ENCODE peak calls at places on chromosomes 7 and 10, in eight cellular contexts. One of them, this sample, is unnamed. For H3K36me3, the result is how much of the 10 kb centered on the place peaks cover.

GRCh38 chr10:125694874-125695273 is 11.9 kb upstream of the TEX36 start:
- DNase-seq in suprapubic skin: no peak
- DNase-seq in HCT116: no peak
- DNase-seq in MM.1S: no peak
- DNase-seq in hepatocyte: peak
- DNase-seq in HepG2: no peak
- DNase-seq in BE2C: no peak
- DNase-seq in pancreas: no peak
- DNase-seq in this sample: no peak

GRCh38 chr10:123139521-123140163 is 3.9 kb downstream of the HMX3 start:
- DNase-seq in suprapubic skin: no peak
- DNase-seq in HCT116: peak
- DNase-seq in MM.1S: no peak
- DNase-seq in hepatocyte: peak
- DNase-seq in HepG2: peak
- DNase-seq in BE2C: no peak
- DNase-seq in pancreas: peak
- DNase-seq in this sample: no peak

GRCh38 chr7:5557920-5558401 is 134.3 kb upstream of the TNRC18 start:
- DNase-seq in suprapubic skin: peak
- DNase-seq in HCT116: no peak
- DNase-seq in MM.1S: peak
- DNase-seq in hepatocyte: peak
- DNase-seq in HepG2: peak
- DNase-seq in BE2C: no peak
- DNase-seq in pancreas: no peak
- DNase-seq in this sample: no peak

GRCh38 chr10:7610651-7611389 is 55.9 kb downstream of the ITIH5 start:
- DNase-seq in suprapubic skin: peak
- DNase-seq in HCT116: peak
- DNase-seq in MM.1S: no peak
- DNase-seq in hepatocyte: peak
- DNase-seq in HepG2: no peak
- DNase-seq in BE2C: no peak
- DNase-seq in pancreas: peak
- DNase-seq in this sample: no peak

GRCh38 chr7:26399747-26400146 is 108.1 kb downstream of the SNX10 start:
- DNase-seq in suprapubic skin: no peak
- DNase-seq in HCT116: no peak
- DNase-seq in MM.1S: no peak
- DNase-seq in hepatocyte: no peak
- DNase-seq in HepG2: no peak
- DNase-seq in BE2C: no peak
- DNase-seq in pancreas: no peak
- DNase-seq in this sample: no peak

GRCh38 chr7:24971333-24972165 is 8.4 kb downstream of the OSBPL3 start:
- DNase-seq in suprapubic skin: peak
- DNase-seq in HCT116: peak
- DNase-seq in MM.1S: no peak
- DNase-seq in hepatocyte: peak
- DNase-seq in HepG2: peak
- DNase-seq in BE2C: peak
- DNase-seq in pancreas: no peak
- DNase-seq in this sample: no peak

GRCh38 chr7:2242541-2243482 is 786 bp downstream of the NUDT1 start:
- DNase-seq in suprapubic skin: no peak
- DNase-seq in HCT116: no peak
- DNase-seq in MM.1S: peak
- DNase-seq in hepatocyte: no peak
- DNase-seq in HepG2: peak
- DNase-seq in BE2C: no peak
- DNase-seq in pancreas: no peak
- DNase-seq in this sample: no peak

GRCh38 chr10:22429146-22429545 is 83.8 kb downstream of the SPAG6 start:
- DNase-seq in suprapubic skin: no peak
- DNase-seq in HCT116: no peak
- DNase-seq in MM.1S: no peak
- DNase-seq in hepatocyte: no peak
- DNase-seq in HepG2: no peak
- DNase-seq in BE2C: no peak
- DNase-seq in pancreas: no peak
- DNase-seq in this sample: no peak

GRCh38 chr7:51090411-51090810 is 226.2 kb downstream of the COBL start:
- DNase-seq in suprapubic skin: no peak
- DNase-seq in HCT116: no peak
- DNase-seq in MM.1S: no peak
- DNase-seq in hepatocyte: no peak
- DNase-seq in HepG2: no peak
- DNase-seq in BE2C: no peak
- DNase-seq in pancreas: no peak
- DNase-seq in this sample: no peak

GRCh38 chr7:22853138-22853537 is 30.5 kb upstream of the TOMM7 start:
- DNase-seq in suprapubic skin: no peak
- DNase-seq in HCT116: no peak
- DNase-seq in MM.1S: no peak
- DNase-seq in hepatocyte: no peak
- DNase-seq in HepG2: no peak
- DNase-seq in BE2C: no peak
- DNase-seq in pancreas: no peak
- DNase-seq in this sample: no peak

GRCh38 chr7:149289856-149290255 is 27.9 kb downstream of the ZNF783 start:
- DNase-seq in suprapubic skin: no peak
- DNase-seq in HCT116: no peak
- DNase-seq in MM.1S: no peak
- DNase-seq in hepatocyte: no peak
- DNase-seq in HepG2: no peak
- DNase-seq in BE2C: no peak
- DNase-seq in pancreas: no peak
- DNase-seq in this sample: no peak

GRCh38 chr7:23277359-23277989 is 21.7 kb upstream of the MALSU1 start:
- DNase-seq in suprapubic skin: no peak
- DNase-seq in HCT116: peak
- DNase-seq in MM.1S: peak
- DNase-seq in hepatocyte: peak
- DNase-seq in HepG2: peak
- DNase-seq in BE2C: peak
- DNase-seq in pancreas: peak
- DNase-seq in this sample: peak

GRCh38 chr10:77799352-77799751 is 127.2 kb downstream of the DLG5 start:
- DNase-seq in suprapubic skin: no peak
- DNase-seq in HCT116: no peak
- DNase-seq in MM.1S: no peak
- DNase-seq in hepatocyte: no peak
- DNase-seq in HepG2: no peak
- DNase-seq in BE2C: no peak
- DNase-seq in pancreas: no peak
- DNase-seq in this sample: no peak

GRCh38 chr7:76193881-76194280 is 7.8 kb upstream of the SRRM3 start:
- DNase-seq in suprapubic skin: no peak
- DNase-seq in HCT116: no peak
- DNase-seq in MM.1S: no peak
- DNase-seq in hepatocyte: no peak
- DNase-seq in HepG2: no peak
- DNase-seq in BE2C: peak
- DNase-seq in pancreas: no peak
- DNase-seq in this sample: no peak

GRCh38 chr7:35652124-35652523 is 42.8 kb downstream of the HERPUD2 start:
- DNase-seq in suprapubic skin: no peak
- DNase-seq in HCT116: no peak
- DNase-seq in MM.1S: no peak
- DNase-seq in hepatocyte: no peak
- DNase-seq in HepG2: no peak
- DNase-seq in BE2C: no peak
- DNase-seq in pancreas: no peak
- DNase-seq in this sample: no peak

GRCh38 chr10:47029181-47029971 is 118.1 kb downstream of the PTPN20 start:
- DNase-seq in suprapubic skin: peak
- DNase-seq in HCT116: no peak
- DNase-seq in MM.1S: no peak
- DNase-seq in hepatocyte: no peak
- DNase-seq in HepG2: no peak
- DNase-seq in BE2C: peak
- DNase-seq in pancreas: no peak
- DNase-seq in this sample: no peak

GRCh38 chr10:79336739-79337138 is 10.5 kb upstream of the PPIF start:
- DNase-seq in suprapubic skin: no peak
- DNase-seq in HCT116: no peak
- DNase-seq in MM.1S: no peak
- DNase-seq in hepatocyte: no peak
- DNase-seq in HepG2: no peak
- DNase-seq in BE2C: no peak
- DNase-seq in pancreas: no peak
- DNase-seq in this sample: no peak

GRCh38 chr7:86956567-86956966 is 102.9 kb downstream of the ELAPOR2 start:
- DNase-seq in suprapubic skin: no peak
- DNase-seq in HCT116: no peak
- DNase-seq in MM.1S: no peak
- DNase-seq in hepatocyte: no peak
- DNase-seq in HepG2: no peak
- DNase-seq in BE2C: no peak
- DNase-seq in pancreas: no peak
- DNase-seq in this sample: no peak
- TF ChIP-seq CTCF in suprapubic skin: no peak
- TF ChIP-seq CTCF in HCT116: no peak
- TF ChIP-seq CTCF in MM.1S: no peak
- TF ChIP-seq CTCF in hepatocyte: no peak
- TF ChIP-seq CTCF in HepG2: no peak
- TF ChIP-seq CTCF in BE2C: no peak
- TF ChIP-seq CTCF in pancreas: no peak
- TF ChIP-seq CTCF in this sample: no peak

GRCh38 chr10:14535497-14536199 is 204.9 kb upstream of the FRMD4A start:
- DNase-seq in suprapubic skin: no peak
- DNase-seq in HCT116: no peak
- DNase-seq in MM.1S: no peak
- DNase-seq in hepatocyte: peak
- DNase-seq in HepG2: peak
- DNase-seq in BE2C: no peak
- DNase-seq in pancreas: no peak
- DNase-seq in this sample: no peak

GRCh38 chr10:14536269-14536903 is 205.7 kb upstream of the FRMD4A start:
- DNase-seq in suprapubic skin: no peak
- DNase-seq in HCT116: no peak
- DNase-seq in MM.1S: no peak
- DNase-seq in hepatocyte: no peak
- DNase-seq in HepG2: peak
- DNase-seq in BE2C: no peak
- DNase-seq in pancreas: no peak
- DNase-seq in this sample: no peak

GRCh38 chr10:14533295-14533694 is 202.6 kb upstream of the FRMD4A start:
- DNase-seq in suprapubic skin: no peak
- DNase-seq in HCT116: no peak
- DNase-seq in MM.1S: no peak
- DNase-seq in hepatocyte: no peak
- DNase-seq in HepG2: no peak
- DNase-seq in BE2C: no peak
- DNase-seq in pancreas: no peak
- DNase-seq in this sample: no peak

GRCh38 chr10:14532473-14533251 is 201.9 kb upstream of the FRMD4A start:
- DNase-seq in suprapubic skin: no peak
- DNase-seq in HCT116: no peak
- DNase-seq in MM.1S: no peak
- DNase-seq in hepatocyte: peak
- DNase-seq in HepG2: peak
- DNase-seq in BE2C: no peak
- DNase-seq in pancreas: peak
- DNase-seq in this sample: peak

DNA sequence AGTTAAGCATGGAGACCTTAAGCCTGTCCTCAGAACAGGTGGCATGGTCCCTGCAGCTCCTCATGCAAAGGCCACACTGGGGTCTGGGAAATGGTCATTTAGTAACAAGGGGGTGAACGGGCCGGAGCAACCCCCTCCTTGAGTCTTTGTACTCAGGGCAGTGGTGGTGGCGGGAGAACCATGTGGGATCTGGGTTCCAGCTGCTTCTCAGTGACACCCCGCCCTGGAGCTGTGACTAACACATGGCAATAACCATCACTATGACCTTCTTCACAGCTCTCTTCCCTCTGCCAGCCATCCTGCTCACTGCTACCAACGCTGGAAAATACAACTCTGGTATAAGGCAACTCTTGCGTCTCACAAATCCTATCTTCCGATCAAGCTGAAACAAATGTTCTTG is 203.4 kb upstream of the FRMD4A start:
- DNase-seq in suprapubic skin: no peak
- DNase-seq in HCT116: no peak
- DNase-seq in MM.1S: no peak
- DNase-seq in hepatocyte: no peak
- DNase-seq in HepG2: no peak
- DNase-seq in BE2C: no peak
- DNase-seq in pancreas: no peak
- DNase-seq in this sample: no peak
- H3K36me3 ChIP-seq in suprapubic skin: under half
- H3K36me3 ChIP-seq in HCT116: under half
- H3K36me3 ChIP-seq in MM.1S: under half
- H3K36me3 ChIP-seq in hepatocyte: under half
- H3K36me3 ChIP-seq in HepG2: under half
- H3K36me3 ChIP-seq in BE2C: under half
- H3K36me3 ChIP-seq in pancreas: under half
- H3K36me3 ChIP-seq in this sample: under half

DNA sequence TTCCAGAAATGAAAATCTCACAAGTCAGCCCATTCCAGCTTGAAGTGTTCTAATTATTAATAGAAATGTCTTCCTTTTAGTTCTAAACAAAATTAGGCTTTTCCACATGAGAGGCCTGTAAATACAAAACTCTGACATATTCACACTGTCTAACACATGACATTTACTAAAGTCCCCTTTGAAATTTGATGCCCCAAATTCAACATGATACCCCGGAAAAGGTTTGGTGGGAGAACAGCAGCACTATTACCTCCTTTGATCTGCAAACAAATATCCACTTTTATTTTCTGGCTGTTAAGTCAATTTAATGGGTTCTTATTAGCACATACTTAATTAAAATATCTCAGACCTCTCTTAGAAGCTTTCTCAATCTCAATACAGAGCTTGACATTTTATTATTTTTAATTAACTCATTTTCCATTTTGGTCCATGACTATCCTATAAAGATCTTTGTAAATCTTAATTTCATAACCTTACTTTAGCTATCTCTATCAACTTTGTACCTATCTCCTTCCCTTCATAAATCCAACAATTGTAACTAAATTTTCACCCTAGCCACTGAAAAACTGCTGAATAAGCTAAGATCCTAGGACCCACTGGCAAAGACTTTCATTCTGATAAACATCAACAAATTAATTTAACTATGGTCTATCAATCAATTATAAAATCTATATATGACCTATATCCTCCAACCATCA is 63.2 kb downstream of the USP6NL start:
- DNase-seq in suprapubic skin: no peak
- DNase-seq in HCT116: no peak
- DNase-seq in MM.1S: no peak
- DNase-seq in hepatocyte: no peak
- DNase-seq in HepG2: no peak
- DNase-seq in BE2C: no peak
- DNase-seq in pancreas: no peak
- DNase-seq in this sample: no peak
- TF ChIP-seq CTCF in suprapubic skin: no peak
- TF ChIP-seq CTCF in HCT116: no peak
- TF ChIP-seq CTCF in MM.1S: no peak
- TF ChIP-seq CTCF in hepatocyte: no peak
- TF ChIP-seq CTCF in HepG2: no peak
- TF ChIP-seq CTCF in BE2C: no peak
- TF ChIP-seq CTCF in pancreas: no peak
- TF ChIP-seq CTCF in this sample: no peak

GRCh38 chr7:100706672-100707311 is 871 bp downstream of the POP7 start:
- DNase-seq in suprapubic skin: no peak
- DNase-seq in HCT116: no peak
- DNase-seq in MM.1S: no peak
- DNase-seq in hepatocyte: peak
- DNase-seq in HepG2: peak
- DNase-seq in BE2C: no peak
- DNase-seq in pancreas: no peak
- DNase-seq in this sample: no peak
- H3K36me3 ChIP-seq in suprapubic skin: under half
- H3K36me3 ChIP-seq in HCT116: under half
- H3K36me3 ChIP-seq in MM.1S: under half
- H3K36me3 ChIP-seq in hepatocyte: under half
- H3K36me3 ChIP-seq in HepG2: under half
- H3K36me3 ChIP-seq in BE2C: under half
- H3K36me3 ChIP-seq in pancreas: under half
- H3K36me3 ChIP-seq in this sample: under half